ENCODE peak calls at places on chromosome 5, in eight cellular contexts. C, Q, Z, G, D, S, F and O are unnamed samples.

GRCh38 chr5:139877129-139877597 is 81.6 kb downstream of the PSD2 start:
- DNase-seq in C (no peak), Q (no peak), Z (no peak), G (no peak), D (no peak), S (no peak), F (no peak), O (peak; percentile 31)

GRCh38 chr5:53151713-53152458 is 42.3 kb upstream of the MOCS2 start:
- DNase-seq in C (peak; percentile 52), Q (peak; percentile 61), Z (no peak), G (no peak), D (peak; percentile 63), S (peak; percentile 78), F (peak; percentile 86), O (no peak)

GRCh38 chr5:35855221-35855620 is 1.5 kb upstream of the IL7R start:
- DNase-seq in C (no peak), Q (no peak), Z (no peak), G (no peak), D (no peak), S (no peak), F (no peak), O (no peak)

GRCh38 chr5:133473291-133473690 is 139.1 kb downstream of the FSTL4 start:
- DNase-seq in C (no peak), Q (no peak), Z (no peak), G (no peak), D (no peak), S (no peak), F (no peak), O (no peak)

GRCh38 chr5:77066823-77067442 is 20.2 kb downstream of the ZBED3 start:
- DNase-seq in C (no peak), Q (peak; percentile 34), Z (peak; percentile 24), G (no peak), D (no peak), S (no peak), F (no peak), O (no peak)

GRCh38 chr5:154712518-154713437 is 42.4 kb upstream of the LARP1 start:
- DNase-seq in C (no peak), Q (no peak), Z (no peak), G (no peak), D (peak; percentile 64), S (no peak), F (no peak), O (no peak)

GRCh38 chr5:55521903-55522302 is 12.9 kb downstream of the PLPP1 start:
- DNase-seq in C (no peak), Q (no peak), Z (no peak), G (no peak), D (peak; percentile 32), S (no peak), F (no peak), O (no peak)

GRCh38 chr5:141121563-141121962 is at the start of gene PCDHB4:
- DNase-seq in C (no peak), Q (no peak), Z (peak; percentile 32), G (no peak), D (no peak), S (no peak), F (no peak), O (peak; percentile 45)

GRCh38 chr5:181188700-181189362 is 16.2 kb downstream of the TRIM7 start:
- DNase-seq in C (no peak), Q (no peak), Z (peak; percentile 57), G (peak; percentile 87), D (peak; percentile 86), S (no peak), F (peak; percentile 91), O (peak; percentile 77)

GRCh38 chr5:90889325-90889600 is 330.7 kb downstream of the ADGRV1 start:
- DNase-seq in C (no peak), Q (no peak), Z (no peak), G (no peak), D (no peak), S (no peak), F (no peak), O (no peak)

GRCh38 chr5:102754499-102755424 is at the start of gene PAM:
- DNase-seq in C (no peak), Q (no peak), Z (peak; percentile 82), G (peak; percentile 69), D (peak; percentile 89), S (peak; percentile 22), F (peak; percentile 91), O (peak; percentile 81)

GRCh38 chr5:134029156-134029555 is 24.4 kb upstream of the VDAC1 start:
- DNase-seq in C (peak; percentile 96), Q (peak; percentile 95), Z (no peak), G (no peak), D (peak; percentile 57), S (no peak), F (no peak), O (no peak)

GRCh38 chr5:89320889-89321288 is 437.9 kb upstream of the MEF2C start:
- DNase-seq in C (no peak), Q (no peak), Z (no peak), G (no peak), D (no peak), S (no peak), F (no peak), O (no peak)

DNA sequence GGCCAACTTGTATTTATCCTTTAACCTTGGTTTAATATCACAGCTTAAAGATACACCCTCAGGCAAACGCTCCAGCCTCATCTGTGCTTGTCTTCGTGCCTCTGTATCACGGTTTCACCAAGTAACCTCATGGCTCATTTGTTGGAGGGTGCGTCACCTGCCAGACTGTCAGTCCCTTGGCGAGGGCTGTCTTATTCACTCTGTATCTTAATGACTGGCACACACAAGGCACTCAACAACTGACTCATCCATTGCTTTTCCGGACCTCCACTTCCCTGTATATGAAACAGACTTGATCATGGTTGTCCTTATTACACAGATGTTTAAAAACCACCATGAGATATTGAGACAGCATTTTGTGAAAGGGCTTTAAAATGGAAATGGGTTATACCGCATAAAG is 28.0 kb downstream of the LCP2 start:
- DNase-seq in C (no peak), Q (no peak), Z (no peak), G (no peak), D (no peak), S (no peak), F (no peak), O (no peak)
- TF ChIP-seq CTCF in C (no peak), Q (no peak), Z (no peak), G (no peak), D (no peak), S (no peak), F (no peak), O (no peak)

GRCh38 chr5:44935262-44935661 is 126.5 kb downstream of the MRPS30 start:
- DNase-seq in C (no peak), Q (no peak), Z (no peak), G (no peak), D (no peak), S (no peak), F (no peak), O (peak; percentile 31)
- TF ChIP-seq CTCF in C (no peak), Q (no peak), Z (no peak), G (peak; percentile 36), D (no peak), S (no peak), F (no peak), O (no peak)

GRCh38 chr5:5799229-5799628 is 376.8 kb downstream of the ICE1 start:
- DNase-seq in C (no peak), Q (no peak), Z (no peak), G (no peak), D (no peak), S (no peak), F (no peak), O (no peak)

GRCh38 chr5:5800801-5801761 is 378.6 kb downstream of the ICE1 start:
- DNase-seq in C (no peak), Q (no peak), Z (no peak), G (no peak), D (no peak), S (no peak), F (no peak), O (no peak)

GRCh38 chr5:5799826-5800225 is 377.3 kb downstream of the ICE1 start:
- DNase-seq in C (no peak), Q (no peak), Z (no peak), G (no peak), D (no peak), S (no peak), F (no peak), O (no peak)

GRCh38 chr5:5810461-5810860 is 388.0 kb downstream of the ICE1 start:
- DNase-seq in C (no peak), Q (no peak), Z (no peak), G (no peak), D (no peak), S (no peak), F (no peak), O (no peak)

DNA sequence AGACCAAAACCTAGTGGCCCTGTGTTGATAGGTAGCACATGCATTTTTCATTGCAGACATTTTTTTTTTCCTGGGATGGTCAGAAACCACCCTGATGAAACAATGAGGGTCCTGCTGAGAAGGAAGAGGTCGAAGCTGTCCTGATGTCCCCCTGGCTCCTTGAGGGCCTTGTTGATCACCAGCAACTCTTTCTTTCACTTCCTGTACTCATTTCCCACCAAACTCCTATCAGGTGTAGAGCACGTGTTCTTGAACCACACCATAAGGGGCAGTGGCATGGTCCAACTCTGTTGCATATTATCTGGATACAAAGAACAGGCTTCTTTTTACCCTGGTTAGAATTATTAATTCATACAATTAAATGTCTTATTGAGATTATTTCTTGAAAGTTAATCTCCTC is 382.4 kb downstream of the ICE1 start:
- DNase-seq in C (no peak), Q (no peak), Z (no peak), G (no peak), D (no peak), S (no peak), F (no peak), O (no peak)
- TF ChIP-seq CTCF in C (no peak), Q (no peak), Z (no peak), G (no peak), D (no peak), S (no peak), F (no peak), O (no peak)

GRCh38 chr5:110956280-110956912 is 115.1 kb upstream of the TSLP start:
- DNase-seq in C (no peak), Q (no peak), Z (no peak), G (no peak), D (no peak), S (no peak), F (no peak), O (no peak)

GRCh38 chr5:110963495-110963894 is 108.0 kb upstream of the TSLP start:
- DNase-seq in C (no peak), Q (no peak), Z (no peak), G (no peak), D (no peak), S (peak; percentile 6), F (no peak), O (no peak)

GRCh38 chr5:110956913-110957813 is 114.3 kb upstream of the TSLP start:
- DNase-seq in C (no peak), Q (no peak), Z (no peak), G (no peak), D (no peak), S (no peak), F (no peak), O (no peak)

GRCh38 chr5:110957934-110958333 is 113.6 kb upstream of the TSLP start:
- DNase-seq in C (no peak), Q (peak; percentile 27), Z (no peak), G (no peak), D (no peak), S (no peak), F (no peak), O (no peak)
- TF ChIP-seq CTCF in C (no peak), Q (no peak), Z (no peak), G (no peak), D (no peak), S (no peak), F (no peak), O (no peak)

GRCh38 chr5:156824800-156825199 is 25.3 kb upstream of the PPP1R2B start:
- DNase-seq in C (peak; percentile 9), Q (peak; percentile 35), Z (no peak), G (no peak), D (peak; percentile 67), S (peak; percentile 29), F (no peak), O (peak; percentile 6)
- TF ChIP-seq CTCF in C (peak; percentile 52), Q (peak; percentile 62), Z (peak; percentile 47), G (peak; percentile 66), D (peak; percentile 86), S (peak; percentile 38), F (peak; percentile 75), O (peak; percentile 26)